ENCODE peak calls at places on chromosome 15, in six cellular contexts. Z is upper lobe of left lung, E is NCI-H1930, U is activated T-cell treated with anti-CD3 and anti-CD28 coated beads for 1 hour, Y is tibial artery, L is fibroblast of mammary gland. H is an unnamed sample.

GRCh38 chr15:59963925-59964324 is 40.2 kb upstream of the FOXB1 start:
- DNase-seq in Y (no peak), Z (no peak), E (no peak), U (no peak), L (no peak), H (no peak)

GRCh38 chr15:68230157-68231100 is 901 bp upstream of the CLN6 start:
- DNase-seq in U (no peak), E (no peak), L (peak), Z (no peak), Y (no peak), H (no peak)

GRCh38 chr15:39153718-39154117 is 427.2 kb upstream of the THBS1 start:
- DNase-seq in Y (no peak), E (no peak), L (peak), U (no peak), Z (no peak), H (no peak)

GRCh38 chr15:26665950-26666921 is 106.6 kb downstream of the GABRB3 start:
- DNase-seq in Y (no peak), E (no peak), L (no peak), U (no peak), Z (no peak), H (no peak)

GRCh38 chr15:62187910-62188309 is 22.8 kb upstream of the C2CD4B start:
- DNase-seq in L (no peak), Y (no peak), E (no peak), U (no peak), Z (no peak), H (no peak)

GRCh38 chr15:75200765-75201608 is 695 bp upstream of the C15orf39 start:
- DNase-seq in U (no peak), E (no peak), Y (no peak), L (no peak), Z (peak), H (peak)

GRCh38 chr15:100889359-100890058 is 9.9 kb downstream of the ALDH1A3 start:
- DNase-seq in E (no peak), Z (peak), L (peak), U (no peak), Y (peak), H (no peak)

GRCh38 chr15:43215961-43216360 is 4.9 kb downstream of the EPB42 start:
- DNase-seq in U (no peak), E (no peak), Y (no peak), L (no peak), Z (no peak), H (no peak)

GRCh38 chr15:80856400-80856799 is 77.2 kb downstream of the CEMIP start:
- DNase-seq in U (no peak), Y (no peak), Z (no peak), E (no peak), L (no peak), H (no peak)

GRCh38 chr15:48604567-48604966 is 40.9 kb downstream of the FBN1 start:
- DNase-seq in L (no peak), U (no peak), Z (no peak), E (no peak), Y (no peak), H (no peak)

GRCh38 chr15:65986416-65986815 is 117.1 kb downstream of the RAB11A start:
- DNase-seq in Y (no peak), L (no peak), U (no peak), Z (no peak), E (no peak), H (no peak)

GRCh38 chr15:49379996-49380395 is 43.0 kb upstream of the FGF7 start:
- DNase-seq in L (no peak), Z (no peak), E (no peak), Y (no peak), U (no peak), H (peak)

GRCh38 chr15:56760186-56760585 is 26.9 kb upstream of the ZNF280D start:
- DNase-seq in Z (no peak), E (no peak), Y (no peak), L (peak), U (no peak), H (no peak)

GRCh38 chr15:74901612-74902063 is 5.0 kb downstream of the FAM219B start:
- DNase-seq in U (peak), Z (peak), E (no peak), L (peak), Y (peak), H (peak)

GRCh38 chr15:43516801-43517353 is 531 bp upstream of the MAP1A start:
- DNase-seq in E (no peak), Z (no peak), L (peak), Y (no peak), U (no peak), H (no peak)

GRCh38 chr15:64686130-64686735 is 89.2 kb downstream of the RBPMS2 start:
- DNase-seq in L (peak), Z (no peak), E (no peak), Y (no peak), U (no peak), H (no peak)

GRCh38 chr15:88476635-88477038 is 9.1 kb downstream of the MRPS11 start:
- DNase-seq in Y (no peak), Z (no peak), L (peak), U (no peak), E (no peak), H (no peak)

GRCh38 chr15:40782609-40783227 is 12.9 kb downstream of the C15orf62 start:
- DNase-seq in U (peak), L (no peak), Z (peak), Y (no peak), E (peak), H (peak)

GRCh38 chr15:74642724-74643367 is 27.2 kb downstream of the CLK3 start:
- DNase-seq in Z (no peak), E (no peak), L (peak), Y (no peak), U (no peak), H (no peak)

GRCh38 chr15:88803241-88803919 is at the start of gene ACAN:
- DNase-seq in Z (no peak), L (no peak), Y (no peak), U (no peak), E (no peak), H (no peak)

GRCh38 chr15:35616436-35617271 is 70.7 kb upstream of the DPH6 start:
- DNase-seq in Y (no peak), L (no peak), U (no peak), Z (no peak), E (no peak), H (no peak)

GRCh38 chr15:39183177-39183881 is 397.6 kb upstream of the THBS1 start:
- DNase-seq in E (no peak), U (no peak), L (no peak), Z (no peak), Y (no peak), H (no peak)

GRCh38 chr15:63296195-63296594 is 18.8 kb downstream of the APH1B start:
- DNase-seq in U (no peak), Y (no peak), L (no peak), E (no peak), Z (no peak), H (no peak)

GRCh38 chr15:29612701-29613100 is 209.6 kb downstream of the TJP1 start:
- DNase-seq in Z (no peak), U (no peak), Y (no peak), L (no peak), E (no peak), H (no peak)

GRCh38 chr15:87604857-87605446 is 651.6 kb downstream of the NTRK3 start:
- DNase-seq in Y (no peak), L (no peak), U (no peak), E (no peak), Z (no peak), H (no peak)

GRCh38 chr15:71761649-71762048 is 48.7 kb upstream of the NR2E3 start:
- DNase-seq in Z (peak), Y (no peak), L (peak), E (no peak), U (no peak), H (no peak)

GRCh38 chr15:45631831-45632230 is 3.0 kb upstream of the SQOR start:
- DNase-seq in Y (no peak), U (no peak), E (no peak), L (peak), Z (no peak), H (no peak)

GRCh38 chr15:59138243-59138642 is 33.3 kb downstream of the CCNB2 start:
- DNase-seq in L (peak), U (peak), E (peak), Y (no peak), Z (peak), H (peak)

GRCh38 chr15:62770752-62771151 is 271.8 kb upstream of the TPM1 start:
- DNase-seq in U (no peak), Y (no peak), E (no peak), L (peak), Z (no peak), H (no peak)

GRCh38 chr15:52090193-52090592 is 22.4 kb downstream of the BCL2L10 start:
- DNase-seq in U (no peak), Y (no peak), L (no peak), Z (no peak), E (no peak), H (no peak)